ENCODE peak calls at places on chromosomes 5 and 9, in four cellular contexts. F is GM12878, N is A549, V is IMR-90. U is an unnamed sample.

GRCh38 chr5:131277875-131278795 is 14.3 kb downstream of the CDC42SE2 start:
- DNase-seq in F (no peak), N (no peak), V (peak), U (no peak)

GRCh38 chr9:4887556-4887955 is 94.8 kb downstream of the RCL1 start:
- DNase-seq in F (no peak), N (no peak), V (peak), U (no peak)

GRCh38 chr9:96071245-96072124 is 196.0 kb downstream of the ERCC6L2 start:
- DNase-seq in F (no peak), N (peak), V (peak), U (no peak)

GRCh38 chr5:73615085-73615484 is 10.9 kb upstream of the ARHGEF28 start:
- DNase-seq in F (no peak), N (peak), V (no peak), U (no peak)

GRCh38 chr5:139482050-139482889 is at the start of gene STING1:
- DNase-seq in F (peak), N (no peak), V (peak), U (no peak)

GRCh38 chr9:87676976-87677775 is 48.7 kb upstream of the CTSL start:
- DNase-seq in F (no peak), N (no peak), V (peak), U (no peak)

GRCh38 chr5:8864053-8864452 is 681.8 kb downstream of the SEMA5A start:
- DNase-seq in F (no peak), N (no peak), V (peak), U (peak)

GRCh38 chr5:167294861-167295685 is 996.4 kb upstream of the WWC1 start:
- DNase-seq in F (no peak), N (peak), V (peak), U (no peak)

GRCh38 chr5:175521313-175521833 is 43.0 kb downstream of the SFXN1 start:
- DNase-seq in F (no peak), N (no peak), V (no peak), U (no peak)

GRCh38 chr9:90909225-90909624 is 107.6 kb downstream of the SYK start:
- DNase-seq in F (no peak), N (no peak), V (no peak), U (no peak)

GRCh38 chr5:17127743-17128231 is 89.6 kb upstream of the BASP1 start:
- DNase-seq in F (no peak), N (peak), V (peak), U (no peak)

GRCh38 chr5:30436718-30437117 is 756.8 kb upstream of the CDH6 start:
- DNase-seq in F (no peak), N (no peak), V (no peak), U (no peak)

GRCh38 chr5:172101547-172102225 is 86.3 kb downstream of the STK10 start:
- DNase-seq in F (no peak), N (no peak), V (no peak), U (no peak)

GRCh38 chr9:95261890-95262289 is 55.6 kb downstream of the FANCC start:
- DNase-seq in F (no peak), N (no peak), V (peak), U (no peak)

GRCh38 chr5:178624626-178625546 is 2.0 kb downstream of the CLK4 start:
- DNase-seq in F (no peak), N (no peak), V (peak), U (no peak)

GRCh38 chr5:178094345-178094744 is 19.0 kb upstream of the N4BP3 start:
- DNase-seq in F (no peak), N (no peak), V (no peak), U (no peak)

GRCh38 chr9:98867434-98868168 is 60.1 kb downstream of the GALNT12 start:
- DNase-seq in F (no peak), N (no peak), V (peak), U (no peak)

GRCh38 chr5:109964136-109964535 is 274.4 kb downstream of the MAN2A1 start:
- DNase-seq in F (no peak), N (no peak), V (no peak), U (no peak)

GRCh38 chr5:169576181-169576598 is 7.4 kb upstream of the SPDL1 start:
- DNase-seq in F (no peak), N (no peak), V (peak), U (no peak)

GRCh38 chr9:114460513-114461225 is 44.6 kb downstream of the WHRN start:
- DNase-seq in F (no peak), N (no peak), V (no peak), U (peak)

GRCh38 chr9:121699271-121700164 is 48.1 kb downstream of the DAB2IP start:
- DNase-seq in F (no peak), N (no peak), V (peak), U (no peak)

GRCh38 chr5:132498152-132498551 is 7.6 kb upstream of the IRF1 start:
- DNase-seq in F (no peak), N (peak), V (peak), U (peak)

GRCh38 chr5:148808864-148809642 is 17.4 kb upstream of the ADRB2 start:
- DNase-seq in F (peak), N (no peak), V (no peak), U (no peak)

GRCh38 chr9:92659601-92660000 is 10.3 kb downstream of the IPPK start:
- DNase-seq in F (no peak), N (no peak), V (no peak), U (no peak)

GRCh38 chr5:25423271-25423670 is 778.5 kb upstream of the CDH10 start:
- DNase-seq in F (no peak), N (no peak), V (no peak), U (no peak)

GRCh38 chr9:111805841-111806241 is 11.1 kb upstream of the SHOC1 start:
- DNase-seq in F (no peak), N (peak), V (peak), U (no peak)

GRCh38 chr5:2382776-2383677 is 368.4 kb downstream of the IRX2 start:
- DNase-seq in F (no peak), N (no peak), V (no peak), U (no peak)

GRCh38 chr5:113825143-113825542 is 311.6 kb downstream of the YTHDC2 start:
- DNase-seq in F (no peak), N (no peak), V (no peak), U (no peak)

GRCh38 chr9:127561491-127562270 is 50.4 kb upstream of the STXBP1 start:
- DNase-seq in F (no peak), N (peak), V (peak), U (no peak)

GRCh38 chr9:116152941-116153764 is 438 bp upstream of the PAPPA start:
- DNase-seq in F (no peak), N (peak), V (peak), U (no peak)

GRCh38 chr5:60036539-60036938 is 143.0 kb upstream of the PDE4D start:
- DNase-seq in F (no peak), N (no peak), V (no peak), U (no peak)

GRCh38 chr9:70093944-70094343 is 50.3 kb downstream of the MAMDC2 start:
- DNase-seq in F (no peak), N (no peak), V (no peak), U (no peak)

GRCh38 chr9:69919461-69920061 is 98.9 kb downstream of the CFAP95 start:
- DNase-seq in F (no peak), N (peak), V (peak), U (no peak)

GRCh38 chr9:75181748-75182147 is 93.4 kb downstream of the OSTF1 start:
- DNase-seq in F (no peak), N (peak), V (peak), U (no peak)

GRCh38 chr5:160458971-160459800 is 37.5 kb downstream of the PTTG1 start:
- DNase-seq in F (peak), N (no peak), V (no peak), U (no peak)

DNA sequence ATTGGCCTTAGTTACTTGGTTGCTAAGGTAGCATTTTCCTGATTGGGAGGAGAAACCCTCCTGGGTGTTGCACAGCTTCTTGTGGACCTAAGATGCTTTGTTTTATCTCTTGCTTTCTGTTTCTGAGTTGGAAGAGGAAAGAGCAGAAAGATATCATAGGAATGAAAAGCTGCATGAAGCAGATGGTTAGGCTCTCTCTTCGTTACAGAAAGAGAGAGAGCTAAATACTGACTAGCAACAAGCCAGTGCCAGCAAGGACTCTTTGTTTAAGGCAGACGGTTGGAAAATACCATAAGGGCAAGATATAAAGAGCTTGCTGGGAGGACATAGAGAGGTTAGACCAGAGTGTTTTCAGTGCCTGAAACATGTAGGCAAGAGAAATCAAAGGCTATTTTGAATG is 103.1 kb downstream of the ATG10 start:
- DNase-seq in F (no peak), N (no peak), V (no peak), U (no peak)
- TF ChIP-seq RFX5 in F (no peak), N (no peak), V (no peak), U (no peak)

DNA sequence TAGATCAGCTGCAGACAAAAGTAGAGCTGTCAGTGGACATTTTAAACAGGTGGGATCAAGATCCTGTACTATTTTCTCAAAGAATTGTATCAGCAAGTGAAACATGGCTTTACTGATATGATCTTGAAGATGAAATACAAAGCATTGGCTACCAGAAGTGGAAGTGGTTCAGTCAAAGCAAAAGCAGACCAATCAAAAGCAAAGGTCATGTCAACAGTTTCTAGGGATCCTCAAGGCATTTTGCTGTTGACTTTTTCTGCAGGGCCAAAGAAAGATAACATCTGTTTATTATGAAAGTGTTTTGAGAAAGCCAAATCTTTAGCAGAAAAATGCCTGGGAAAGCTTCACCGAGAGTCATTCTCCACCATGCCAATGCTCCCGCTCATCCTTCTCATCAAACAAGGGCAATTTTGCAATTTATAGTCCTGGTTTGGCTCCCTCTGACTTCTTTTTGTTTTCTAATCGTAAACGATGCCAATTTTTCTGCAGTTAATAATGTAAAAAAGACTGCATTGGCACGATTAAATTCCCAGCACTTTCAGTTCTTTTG is 90.3 kb upstream of the ACO1 start:
- DNase-seq in F (no peak), N (no peak), V (no peak), U (no peak)
- TF ChIP-seq RFX5 in F (no peak), N (no peak), V (no peak), U (no peak)

GRCh38 chr9:108634164-108634563 is 221.6 kb downstream of the ACTL7B start:
- DNase-seq in F (no peak), N (no peak), V (no peak), U (no peak)

GRCh38 chr9:108631890-108632289 is 223.9 kb downstream of the ACTL7B start:
- DNase-seq in F (no peak), N (no peak), V (no peak), U (no peak)

GRCh38 chr9:108636023-108636422 is 219.8 kb downstream of the ACTL7B start:
- DNase-seq in F (no peak), N (no peak), V (no peak), U (no peak)

GRCh38 chr9:108637340-108637739 is 218.4 kb downstream of the ACTL7B start:
- DNase-seq in F (no peak), N (no peak), V (no peak), U (no peak)

DNA sequence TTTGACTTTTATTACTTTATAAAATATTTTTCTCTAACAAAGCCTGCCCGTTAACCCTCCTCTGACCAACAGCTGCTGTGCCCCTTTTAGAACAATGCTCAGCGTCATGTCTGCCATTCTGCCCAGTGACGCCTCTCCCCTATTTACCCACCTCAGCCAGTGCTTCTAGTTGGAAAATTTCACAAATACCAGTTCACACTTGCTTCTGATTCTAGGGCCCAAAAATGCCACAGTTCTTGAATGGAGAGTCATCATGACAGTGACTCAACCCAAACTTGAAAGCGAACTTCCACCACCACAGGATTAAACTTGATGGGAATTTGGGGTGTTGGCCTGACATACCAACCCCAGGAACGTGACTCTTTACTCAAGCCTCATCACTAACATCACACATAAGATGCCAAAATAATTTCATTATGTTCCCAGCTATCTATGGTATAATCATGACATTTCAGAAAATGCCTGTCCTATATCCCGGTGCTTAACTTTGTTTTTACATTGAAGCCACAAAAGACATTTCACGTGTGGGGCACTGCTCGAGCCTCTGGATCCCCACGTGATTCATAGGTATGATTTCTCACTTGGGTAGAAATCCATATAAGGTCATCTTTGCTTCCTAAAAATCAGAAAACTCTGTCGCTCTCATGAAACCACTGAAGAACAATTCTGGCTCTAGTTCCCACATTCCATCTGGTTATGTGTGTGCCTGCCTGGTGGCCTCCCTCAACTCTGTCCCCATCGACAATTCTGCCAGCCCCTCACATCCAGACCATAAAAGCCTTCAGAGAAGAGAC is 220.9 kb downstream of the ACTL7B start:
- DNase-seq in F (no peak), N (no peak), V (no peak), U (no peak)
- TF ChIP-seq RFX5 in F (no peak), N (no peak), V (no peak), U (no peak)

GRCh38 chr5:7742241-7742656 is 108.7 kb downstream of the CFAP90 start:
- DNase-seq in F (no peak), N (no peak), V (no peak), U (no peak)
- TF ChIP-seq RFX5 in F (no peak), N (no peak), V (no peak), U (no peak)